ENCODE peak calls at places on chromosomes 6 and 20, in four cellular contexts. One of them, this sample, is unnamed.

GRCh38 chr6:4347877-4348276 is 212.5 kb upstream of the ECI2 start:
- DNase-seq in H1: no peak
- DNase-seq in H9: no peak
- DNase-seq in IMR-90: no peak
- DNase-seq in this sample: no peak

GRCh38 chr6:77463308-77463880 is at the start of gene HTR1B:
- DNase-seq in H1: peak
- DNase-seq in IMR-90: peak
- DNase-seq in H9: peak
- DNase-seq in this sample: peak

GRCh38 chr6:8904754-8905153 is 469.4 kb upstream of the SLC35B3 start:
- DNase-seq in H9: peak
- DNase-seq in H1: peak
- DNase-seq in IMR-90: no peak
- DNase-seq in this sample: peak

GRCh38 chr6:1145756-1146218 is 166.1 kb upstream of the FOXQ1 start:
- DNase-seq in H9: no peak
- DNase-seq in H1: no peak
- DNase-seq in IMR-90: no peak
- DNase-seq in this sample: no peak

GRCh38 chr20:24782801-24783630 is 166.1 kb upstream of the CST7 start:
- DNase-seq in H1: no peak
- DNase-seq in IMR-90: no peak
- DNase-seq in H9: peak
- DNase-seq in this sample: peak

GRCh38 chr6:11650297-11650696 is 112.7 kb downstream of the TMEM170B start:
- DNase-seq in H1: peak
- DNase-seq in H9: peak
- DNase-seq in IMR-90: peak
- DNase-seq in this sample: peak

GRCh38 chr20:45370571-45371204 is 7.4 kb downstream of the TP53TG5 start:
- DNase-seq in H9: peak
- DNase-seq in H1: no peak
- DNase-seq in IMR-90: no peak
- DNase-seq in this sample: no peak

GRCh38 chr6:30544666-30545272 is 11.5 kb downstream of the GNL1 start:
- DNase-seq in IMR-90: peak
- DNase-seq in H9: no peak
- DNase-seq in H1: no peak
- DNase-seq in this sample: peak

GRCh38 chr20:32474967-32475819 is 109.9 kb downstream of the NOL4L start:
- DNase-seq in H1: peak
- DNase-seq in IMR-90: peak
- DNase-seq in H9: peak
- DNase-seq in this sample: peak

GRCh38 chr6:155117266-155117665 is 122.2 kb downstream of the TIAM2 start:
- DNase-seq in H1: no peak
- DNase-seq in IMR-90: peak
- DNase-seq in H9: no peak
- DNase-seq in this sample: no peak

GRCh38 chr6:72940265-72940664 is 285.0 kb downstream of the KHDC1L start:
- DNase-seq in IMR-90: no peak
- DNase-seq in H9: no peak
- DNase-seq in H1: no peak
- DNase-seq in this sample: no peak

GRCh38 chr6:39294133-39294532 is 20.1 kb downstream of the KCNK17 start:
- DNase-seq in H1: no peak
- DNase-seq in IMR-90: no peak
- DNase-seq in H9: no peak
- DNase-seq in this sample: no peak

GRCh38 chr6:38035478-38035877 is 216.0 kb downstream of the ZFAND3 start:
- DNase-seq in IMR-90: no peak
- DNase-seq in H9: no peak
- DNase-seq in H1: no peak
- DNase-seq in this sample: no peak

GRCh38 chr20:41005361-41005729 is 23.3 kb upstream of the TOP1 start:
- DNase-seq in H1: no peak
- DNase-seq in IMR-90: peak
- DNase-seq in H9: no peak
- DNase-seq in this sample: no peak

GRCh38 chr6:108565893-108566292 is 5.2 kb downstream of the FOXO3 start:
- DNase-seq in IMR-90: peak
- DNase-seq in H9: no peak
- DNase-seq in H1: no peak
- DNase-seq in this sample: no peak

GRCh38 chr20:32971703-32972161 is 32.5 kb downstream of the SUN5 start:
- DNase-seq in IMR-90: no peak
- DNase-seq in H1: peak
- DNase-seq in H9: peak
- DNase-seq in this sample: no peak

GRCh38 chr20:20367681-20368413 is at the start of gene INSM1:
- DNase-seq in H1: no peak
- DNase-seq in H9: peak
- DNase-seq in IMR-90: no peak
- DNase-seq in this sample: peak

GRCh38 chr20:32970115-32970972 is 33.9 kb downstream of the SUN5 start:
- DNase-seq in H9: peak
- DNase-seq in IMR-90: no peak
- DNase-seq in H1: no peak
- DNase-seq in this sample: no peak

GRCh38 chr6:24933868-24934401 is 1.8 kb downstream of the RIPOR2 start:
- DNase-seq in IMR-90: no peak
- DNase-seq in H9: peak
- DNase-seq in H1: peak
- DNase-seq in this sample: peak

GRCh38 chr6:125220712-125221111 is 67.1 kb downstream of the TPD52L1 start:
- DNase-seq in IMR-90: peak
- DNase-seq in H1: no peak
- DNase-seq in H9: no peak
- DNase-seq in this sample: no peak

GRCh38 chr6:4303638-4304037 is 168.3 kb upstream of the ECI2 start:
- DNase-seq in IMR-90: no peak
- DNase-seq in H1: no peak
- DNase-seq in H9: no peak
- DNase-seq in this sample: no peak

GRCh38 chr20:45067558-45067957 is 33.4 kb downstream of the KCNS1 start:
- DNase-seq in H9: no peak
- DNase-seq in IMR-90: no peak
- DNase-seq in H1: no peak
- DNase-seq in this sample: no peak

GRCh38 chr20:10649817-10650200 is 24.0 kb downstream of the JAG1 start:
- DNase-seq in H9: no peak
- DNase-seq in IMR-90: no peak
- DNase-seq in H1: no peak
- DNase-seq in this sample: no peak

GRCh38 chr6:167136376-167136775 is 13.5 kb downstream of the CCR6 start:
- DNase-seq in IMR-90: no peak
- DNase-seq in H1: no peak
- DNase-seq in H9: no peak
- DNase-seq in this sample: no peak

GRCh38 chr20:23114018-23114417 is 27.9 kb upstream of the CD93 start:
- DNase-seq in H1: no peak
- DNase-seq in H9: no peak
- DNase-seq in IMR-90: no peak
- DNase-seq in this sample: no peak

GRCh38 chr6:149714442-149714841 is 3.5 kb downstream of the LATS1 start:
- DNase-seq in H1: no peak
- DNase-seq in IMR-90: no peak
- DNase-seq in H9: no peak
- DNase-seq in this sample: no peak

GRCh38 chr20:25213566-25214415 is 18.3 kb downstream of the ENTPD6 start:
- DNase-seq in H1: no peak
- DNase-seq in IMR-90: no peak
- DNase-seq in H9: no peak
- DNase-seq in this sample: no peak

GRCh38 chr20:33650753-33651561 is 11.2 kb upstream of the C20orf144 start:
- DNase-seq in IMR-90: no peak
- DNase-seq in H9: no peak
- DNase-seq in H1: no peak
- DNase-seq in this sample: no peak

GRCh38 chr20:57219071-57219677 is 47.3 kb downstream of the BMP7 start:
- DNase-seq in IMR-90: no peak
- DNase-seq in H9: no peak
- DNase-seq in H1: no peak
- DNase-seq in this sample: no peak

GRCh38 chr20:50724851-50725721 is 6.3 kb upstream of the PARD6B start:
- DNase-seq in IMR-90: peak
- DNase-seq in H9: peak
- DNase-seq in H1: no peak
- DNase-seq in this sample: peak

GRCh38 chr20:910132-910839 is 5.8 kb downstream of the ANGPT4 start:
- DNase-seq in H1: no peak
- DNase-seq in IMR-90: no peak
- DNase-seq in H9: no peak
- DNase-seq in this sample: no peak

DNA sequence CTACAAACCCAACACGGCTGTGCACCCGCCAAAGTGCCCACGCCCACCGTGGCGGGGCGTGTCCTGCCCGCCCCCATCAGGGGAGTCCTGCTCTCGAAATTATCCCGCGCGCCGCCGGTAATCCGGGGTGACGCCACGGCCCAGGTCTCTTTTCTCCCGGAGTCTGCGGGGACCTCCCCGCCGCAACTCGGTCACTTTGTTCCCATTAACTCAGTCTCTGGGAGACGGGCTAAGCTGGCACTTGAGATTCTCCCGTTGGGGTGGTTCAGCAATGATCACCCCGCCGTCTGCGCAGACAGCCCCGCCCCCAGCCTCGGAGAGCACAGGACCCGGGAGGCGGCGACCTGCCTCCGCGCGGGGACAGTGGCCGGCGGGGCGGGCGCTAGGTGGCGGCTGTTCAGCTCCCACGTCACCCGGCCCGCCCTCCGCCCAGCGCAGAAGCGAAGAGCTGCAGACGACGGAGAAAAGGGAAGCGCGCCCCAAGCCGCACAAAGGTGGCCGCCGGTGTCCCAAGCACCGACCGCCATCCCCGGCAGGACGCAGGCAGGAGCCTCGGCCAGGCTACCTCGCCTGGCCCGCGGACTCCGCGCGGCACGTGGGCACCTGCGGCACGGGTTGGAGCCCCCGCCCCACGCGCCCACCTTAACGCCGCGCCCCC is 31.5 kb downstream of the SF3B5 start:
- DNase-seq in IMR-90: no peak
- DNase-seq in H1: peak
- DNase-seq in H9: peak
- DNase-seq in this sample: peak
- H3K9ac ChIP-seq in IMR-90: no peak
- H3K9ac ChIP-seq in H1: no peak
- H3K9ac ChIP-seq in H9: no peak
- H3K9ac ChIP-seq in this sample: peak

GRCh38 chr20:37277253-37277593 is 12.2 kb upstream of the MANBAL start:
- DNase-seq in H9: no peak
- DNase-seq in IMR-90: no peak
- DNase-seq in H1: no peak
- DNase-seq in this sample: no peak

GRCh38 chr20:37275125-37275524 is 13.5 kb upstream of the GHRH start:
- DNase-seq in H1: no peak
- DNase-seq in H9: no peak
- DNase-seq in IMR-90: no peak
- DNase-seq in this sample: no peak

GRCh38 chr20:37273988-37274387 is 12.4 kb upstream of the GHRH start:
- DNase-seq in H1: no peak
- DNase-seq in H9: no peak
- DNase-seq in IMR-90: no peak
- DNase-seq in this sample: no peak

GRCh38 chr20:37278966-37279590 is 10.4 kb upstream of the MANBAL start:
- DNase-seq in H1: no peak
- DNase-seq in H9: no peak
- DNase-seq in IMR-90: no peak
- DNase-seq in this sample: peak

GRCh38 chr20:37276494-37277252 is 12.8 kb upstream of the MANBAL start:
- DNase-seq in H9: no peak
- DNase-seq in H1: no peak
- DNase-seq in IMR-90: peak
- DNase-seq in this sample: no peak
- H4K8ac ChIP-seq in H9: no peak
- H4K8ac ChIP-seq in H1: no peak
- H4K8ac ChIP-seq in IMR-90: peak
- H4K8ac ChIP-seq in this sample: no peak

GRCh38 chr6:88967891-88968290 is 4.5 kb upstream of the RNGTT start:
- DNase-seq in H1: no peak
- DNase-seq in H9: no peak
- DNase-seq in IMR-90: no peak
- DNase-seq in this sample: no peak

GRCh38 chr6:88964509-88964908 is 1.1 kb upstream of the RNGTT start:
- DNase-seq in H9: no peak
- DNase-seq in H1: no peak
- DNase-seq in IMR-90: no peak
- DNase-seq in this sample: peak

GRCh38 chr6:88958842-88959241 is 4.6 kb downstream of the RNGTT start:
- DNase-seq in H9: no peak
- DNase-seq in H1: no peak
- DNase-seq in IMR-90: no peak
- DNase-seq in this sample: no peak

GRCh38 chr6:88965691-88966090 is 2.3 kb upstream of the RNGTT start:
- DNase-seq in H1: no peak
- DNase-seq in H9: peak
- DNase-seq in IMR-90: no peak
- DNase-seq in this sample: no peak

DNA sequence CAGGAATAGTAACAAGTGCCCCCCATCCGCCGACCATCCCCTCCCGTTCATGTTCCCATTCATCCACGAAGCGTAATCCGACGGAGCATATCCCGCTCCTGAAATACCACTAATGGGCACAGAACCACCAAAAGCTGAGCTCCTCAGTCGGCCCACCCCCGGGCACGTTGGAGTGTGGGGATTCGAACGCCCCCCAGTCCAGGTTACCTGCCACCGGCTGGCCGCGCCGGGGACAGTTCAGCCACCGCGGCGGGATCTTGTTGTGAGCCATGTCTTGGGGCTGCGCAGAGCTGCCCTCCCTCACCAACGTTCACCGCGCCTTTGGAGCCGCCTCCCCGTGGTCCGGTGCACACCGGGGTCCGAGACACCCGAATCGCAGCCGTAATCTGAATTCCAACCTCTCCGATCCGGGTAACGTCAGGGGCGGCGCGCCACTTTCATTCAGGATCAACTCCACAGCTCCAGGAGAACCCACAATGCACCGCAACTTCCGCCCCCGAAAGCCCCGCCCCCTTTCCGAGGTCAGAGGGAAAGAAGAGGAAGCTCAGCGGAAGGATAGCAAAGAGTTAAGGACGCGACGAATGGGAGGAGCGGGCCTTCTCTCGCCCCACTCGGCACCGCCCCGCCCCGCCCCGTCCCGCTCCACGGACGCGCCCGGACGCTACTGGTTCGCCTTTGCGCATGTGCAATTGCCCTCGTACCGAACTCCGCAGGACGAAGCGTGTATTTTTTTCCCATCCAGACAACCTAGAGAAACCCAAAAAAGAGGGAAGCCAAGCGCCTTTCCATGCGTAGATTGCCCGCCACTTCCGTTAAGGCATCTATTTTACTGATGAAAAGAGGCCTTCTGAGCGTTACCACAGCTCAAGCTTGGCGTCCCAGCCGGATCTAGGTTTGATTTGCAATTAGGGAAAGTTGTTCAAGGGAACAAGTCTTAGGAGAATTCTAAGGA is at the start of gene RNGTT:
- DNase-seq in H1: peak
- DNase-seq in IMR-90: peak
- DNase-seq in H9: peak
- DNase-seq in this sample: peak
- H4K5ac ChIP-seq in H1: peak
- H4K5ac ChIP-seq in IMR-90: peak
- H4K5ac ChIP-seq in H9: no peak
- H4K5ac ChIP-seq in this sample: peak

GRCh38 chr6:6434151-6434550 is 113.7 kb upstream of the F13A1 start:
- DNase-seq in H1: no peak
- DNase-seq in IMR-90: no peak
- DNase-seq in H9: no peak
- DNase-seq in this sample: no peak
- H3K9ac ChIP-seq in H1: no peak
- H3K9ac ChIP-seq in IMR-90: no peak
- H3K9ac ChIP-seq in H9: no peak
- H3K9ac ChIP-seq in this sample: no peak